ENCODE peak calls at places on chromosome 1, in five cellular contexts. One of them, this sample, is unnamed.

GRCh38 chr1:91854852-91855251 is 31.1 kb downstream of the TGFBR3 start:
- DNase-seq in iPS DF 6.9: no peak
- DNase-seq in GM23248: no peak
- DNase-seq in HAP-1: no peak
- DNase-seq in ovary: no peak
- DNase-seq in this sample: no peak

GRCh38 chr1:200880212-200880611 is 7.4 kb downstream of the GPR25 start:
- DNase-seq in iPS DF 6.9: no peak
- DNase-seq in GM23248: no peak
- DNase-seq in HAP-1: no peak
- DNase-seq in ovary: no peak
- DNase-seq in this sample: no peak

GRCh38 chr1:2932671-2933350 is 88.5 kb upstream of the ACTRT2 start:
- DNase-seq in iPS DF 6.9: no peak
- DNase-seq in GM23248: no peak
- DNase-seq in HAP-1: no peak
- DNase-seq in ovary: no peak
- DNase-seq in this sample: no peak

GRCh38 chr1:234589064-234589765 is 20.8 kb downstream of the IRF2BP2 start:
- DNase-seq in iPS DF 6.9: no peak
- DNase-seq in GM23248: peak
- DNase-seq in HAP-1: no peak
- DNase-seq in ovary: no peak
- DNase-seq in this sample: no peak

GRCh38 chr1:175193339-175193950 is 869 bp upstream of the KIAA0040 start:
- DNase-seq in iPS DF 6.9: no peak
- DNase-seq in GM23248: peak
- DNase-seq in HAP-1: no peak
- DNase-seq in ovary: no peak
- DNase-seq in this sample: no peak

GRCh38 chr1:9653783-9654517 is 2.4 kb downstream of the PIK3CD start:
- DNase-seq in iPS DF 6.9: no peak
- DNase-seq in GM23248: no peak
- DNase-seq in HAP-1: no peak
- DNase-seq in ovary: no peak
- DNase-seq in this sample: no peak

GRCh38 chr1:55378582-55378981 is 163.4 kb upstream of the USP24 start:
- DNase-seq in iPS DF 6.9: peak
- DNase-seq in GM23248: peak
- DNase-seq in HAP-1: peak
- DNase-seq in ovary: peak
- DNase-seq in this sample: no peak

GRCh38 chr1:244049142-244049968 is 1.7 kb upstream of the ZBTB18 start:
- DNase-seq in iPS DF 6.9: no peak
- DNase-seq in GM23248: peak
- DNase-seq in HAP-1: peak
- DNase-seq in ovary: peak
- DNase-seq in this sample: no peak

GRCh38 chr1:116538527-116538926 is 32.3 kb downstream of the CD58 start:
- DNase-seq in iPS DF 6.9: no peak
- DNase-seq in GM23248: peak
- DNase-seq in HAP-1: no peak
- DNase-seq in ovary: no peak
- DNase-seq in this sample: no peak

GRCh38 chr1:82538876-82539275 is 738.1 kb downstream of the ADGRL2 start:
- DNase-seq in iPS DF 6.9: no peak
- DNase-seq in GM23248: peak
- DNase-seq in HAP-1: no peak
- DNase-seq in ovary: no peak
- DNase-seq in this sample: no peak

GRCh38 chr1:178768423-178768822 is 43.4 kb downstream of the RALGPS2 start:
- DNase-seq in iPS DF 6.9: peak
- DNase-seq in GM23248: peak
- DNase-seq in HAP-1: peak
- DNase-seq in ovary: no peak
- DNase-seq in this sample: no peak

GRCh38 chr1:205486258-205486657 is 18.2 kb upstream of the CDK18 start:
- DNase-seq in iPS DF 6.9: no peak
- DNase-seq in GM23248: no peak
- DNase-seq in HAP-1: no peak
- DNase-seq in ovary: no peak
- DNase-seq in this sample: no peak

GRCh38 chr1:107664882-107665871 is 299.8 kb downstream of the VAV3 start:
- DNase-seq in iPS DF 6.9: no peak
- DNase-seq in GM23248: no peak
- DNase-seq in HAP-1: no peak
- DNase-seq in ovary: no peak
- DNase-seq in this sample: no peak

GRCh38 chr1:162070094-162070748 is 730 bp downstream of the NOS1AP start:
- DNase-seq in iPS DF 6.9: no peak
- DNase-seq in GM23248: peak
- DNase-seq in HAP-1: peak
- DNase-seq in ovary: no peak
- DNase-seq in this sample: no peak

GRCh38 chr1:46622341-46622740 is 5.7 kb upstream of the MOB3C start:
- DNase-seq in iPS DF 6.9: no peak
- DNase-seq in GM23248: peak
- DNase-seq in HAP-1: peak
- DNase-seq in ovary: no peak
- DNase-seq in this sample: no peak

GRCh38 chr1:6415979-6416656 is 3.6 kb downstream of the HES2 start:
- DNase-seq in iPS DF 6.9: no peak
- DNase-seq in GM23248: no peak
- DNase-seq in HAP-1: no peak
- DNase-seq in ovary: no peak
- DNase-seq in this sample: no peak

GRCh38 chr1:231420299-231420958 is 1.7 kb downstream of the EGLN1 start:
- DNase-seq in iPS DF 6.9: no peak
- DNase-seq in GM23248: peak
- DNase-seq in HAP-1: peak
- DNase-seq in ovary: no peak
- DNase-seq in this sample: no peak

GRCh38 chr1:88883156-88883555 is 8.2 kb downstream of the GTF2B start:
- DNase-seq in iPS DF 6.9: no peak
- DNase-seq in GM23248: peak
- DNase-seq in HAP-1: no peak
- DNase-seq in ovary: no peak
- DNase-seq in this sample: no peak

GRCh38 chr1:180167021-180167701 is 12.5 kb downstream of the QSOX1 start:
- DNase-seq in iPS DF 6.9: no peak
- DNase-seq in GM23248: no peak
- DNase-seq in HAP-1: no peak
- DNase-seq in ovary: peak
- DNase-seq in this sample: no peak

GRCh38 chr1:44805311-44806024 is 1.7 kb downstream of the DYNLT4 start:
- DNase-seq in iPS DF 6.9: no peak
- DNase-seq in GM23248: no peak
- DNase-seq in HAP-1: no peak
- DNase-seq in ovary: peak
- DNase-seq in this sample: peak

GRCh38 chr1:44803062-44803311 is 2.8 kb downstream of the PLK3 start:
- DNase-seq in iPS DF 6.9: no peak
- DNase-seq in GM23248: no peak
- DNase-seq in HAP-1: no peak
- DNase-seq in ovary: no peak
- DNase-seq in this sample: no peak

GRCh38 chr1:44802306-44803061 is 2.3 kb downstream of the PLK3 start:
- DNase-seq in iPS DF 6.9: no peak
- DNase-seq in GM23248: no peak
- DNase-seq in HAP-1: no peak
- DNase-seq in ovary: no peak
- DNase-seq in this sample: no peak

GRCh38 chr1:44801491-44802305 is 1.5 kb downstream of the PLK3 start:
- DNase-seq in iPS DF 6.9: no peak
- DNase-seq in GM23248: peak
- DNase-seq in HAP-1: peak
- DNase-seq in ovary: peak
- DNase-seq in this sample: no peak

DNA sequence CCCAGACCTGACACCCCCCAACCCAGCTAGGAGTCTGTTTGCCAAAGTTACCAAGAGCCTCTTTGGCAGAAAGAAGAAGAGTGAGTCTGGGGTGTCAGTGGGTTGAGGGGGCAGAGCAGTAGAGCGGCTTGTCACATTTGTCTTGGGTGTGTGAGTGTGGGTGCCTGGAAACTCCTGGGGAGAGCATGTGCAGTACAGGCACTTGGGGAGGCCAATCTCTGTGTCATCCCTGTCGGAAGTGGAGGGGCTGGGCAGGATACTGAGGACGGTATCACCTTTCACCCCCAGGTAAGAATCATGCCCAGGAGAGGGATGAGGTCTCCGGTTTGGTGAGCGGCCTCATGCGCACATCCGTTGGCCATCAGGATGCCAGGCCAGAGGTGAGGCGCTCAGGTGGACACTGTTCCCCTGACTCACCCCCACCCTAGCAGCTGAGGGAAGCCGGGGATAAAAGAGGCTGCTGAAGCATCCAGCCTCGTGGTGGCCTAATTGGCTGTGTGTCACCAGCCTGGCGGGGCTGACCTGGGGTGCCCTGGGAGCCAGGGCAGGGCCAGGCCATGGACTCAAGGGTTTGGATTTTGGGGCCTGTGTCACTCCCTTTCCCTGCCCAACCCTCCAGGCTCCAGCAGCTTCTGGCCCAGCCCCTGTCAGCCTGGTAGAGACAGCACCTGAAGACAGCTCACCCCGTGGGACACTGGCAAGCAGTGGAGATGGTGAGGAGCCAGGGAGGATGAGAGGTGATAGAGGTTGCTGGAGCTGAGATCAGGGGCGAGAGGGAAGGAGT is 3.3 kb downstream of the PLK3 start:
- DNase-seq in iPS DF 6.9: no peak
- DNase-seq in GM23248: peak
- DNase-seq in HAP-1: no peak
- DNase-seq in ovary: peak
- DNase-seq in this sample: no peak
- H3K4me3 ChIP-seq in iPS DF 6.9: no peak
- H3K4me3 ChIP-seq in GM23248: peak
- H3K4me3 ChIP-seq in HAP-1: no peak
- H3K4me3 ChIP-seq in ovary: no peak
- H3K4me3 ChIP-seq in this sample: peak

DNA sequence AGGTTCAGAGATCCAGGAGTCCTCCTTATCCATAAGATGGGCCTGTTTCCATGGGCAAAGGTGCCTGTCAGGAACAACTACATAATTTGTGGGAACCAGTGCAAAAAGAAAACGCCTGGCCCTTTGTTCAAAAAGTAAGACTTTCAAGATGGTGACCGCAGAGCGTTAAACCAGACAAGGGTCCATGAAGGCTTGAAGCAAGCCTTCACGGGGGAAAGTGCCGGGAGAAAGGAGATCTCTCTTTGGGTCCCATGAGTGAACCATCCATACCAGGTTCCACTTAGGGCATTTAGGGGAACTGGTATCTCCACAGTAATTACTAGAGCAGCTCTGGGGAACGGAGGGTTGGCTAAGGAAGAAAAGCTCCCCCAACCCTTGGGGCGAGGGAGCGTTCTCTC is 927 bp upstream of the RASSF5 start:
- DNase-seq in iPS DF 6.9: no peak
- DNase-seq in GM23248: no peak
- DNase-seq in HAP-1: no peak
- DNase-seq in ovary: no peak
- DNase-seq in this sample: no peak
- H3K4me3 ChIP-seq in iPS DF 6.9: no peak
- H3K4me3 ChIP-seq in GM23248: no peak
- H3K4me3 ChIP-seq in HAP-1: no peak
- H3K4me3 ChIP-seq in ovary: no peak
- H3K4me3 ChIP-seq in this sample: peak

DNA sequence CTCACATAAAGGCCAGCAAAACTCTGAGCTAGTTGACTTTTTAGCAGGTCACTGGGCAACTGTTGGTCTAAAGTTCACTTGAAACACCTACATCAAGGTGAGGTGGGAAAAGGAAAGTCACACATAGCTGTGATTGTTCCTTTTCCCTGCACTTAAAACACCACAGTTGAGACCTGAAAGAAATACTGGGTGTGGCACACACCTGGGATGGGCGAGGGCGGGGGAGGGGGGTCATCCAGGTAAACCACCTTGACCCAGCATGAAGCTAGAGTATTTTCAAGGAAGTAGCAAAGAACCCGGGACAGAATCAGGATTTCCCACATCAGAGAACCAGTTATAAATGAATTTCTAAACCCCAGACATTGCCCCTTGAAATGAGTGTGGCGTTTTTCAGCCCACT is 26.4 kb downstream of the ZNF697 start:
- DNase-seq in iPS DF 6.9: no peak
- DNase-seq in GM23248: no peak
- DNase-seq in HAP-1: no peak
- DNase-seq in ovary: no peak
- DNase-seq in this sample: no peak
- H3K4me3 ChIP-seq in iPS DF 6.9: no peak
- H3K4me3 ChIP-seq in GM23248: no peak
- H3K4me3 ChIP-seq in HAP-1: no peak
- H3K4me3 ChIP-seq in ovary: no peak
- H3K4me3 ChIP-seq in this sample: no peak

GRCh38 chr1:910311-910880 is 13.3 kb upstream of the SAMD11 start:
- DNase-seq in iPS DF 6.9: no peak
- DNase-seq in GM23248: peak
- DNase-seq in HAP-1: peak
- DNase-seq in ovary: peak
- DNase-seq in this sample: peak

GRCh38 chr1:907611-908451 is 15.9 kb upstream of the SAMD11 start:
- DNase-seq in iPS DF 6.9: no peak
- DNase-seq in GM23248: no peak
- DNase-seq in HAP-1: no peak
- DNase-seq in ovary: no peak
- DNase-seq in this sample: peak

GRCh38 chr1:911875-912739 is 11.6 kb upstream of the SAMD11 start:
- DNase-seq in iPS DF 6.9: no peak
- DNase-seq in GM23248: no peak
- DNase-seq in HAP-1: peak
- DNase-seq in ovary: no peak
- DNase-seq in this sample: no peak

GRCh38 chr1:910881-911721 is 12.6 kb upstream of the SAMD11 start:
- DNase-seq in iPS DF 6.9: no peak
- DNase-seq in GM23248: peak
- DNase-seq in HAP-1: peak
- DNase-seq in ovary: no peak
- DNase-seq in this sample: no peak

GRCh38 chr1:909861-910310 is 13.8 kb upstream of the SAMD11 start:
- DNase-seq in iPS DF 6.9: no peak
- DNase-seq in GM23248: peak
- DNase-seq in HAP-1: no peak
- DNase-seq in ovary: no peak
- DNase-seq in this sample: peak
- H3K4me3 ChIP-seq in iPS DF 6.9: no peak
- H3K4me3 ChIP-seq in GM23248: peak
- H3K4me3 ChIP-seq in HAP-1: no peak
- H3K4me3 ChIP-seq in ovary: peak
- H3K4me3 ChIP-seq in this sample: peak

GRCh38 chr1:12507631-12508030 is 110.4 kb downstream of the DHRS3 start:
- DNase-seq in iPS DF 6.9: no peak
- DNase-seq in GM23248: no peak
- DNase-seq in HAP-1: no peak
- DNase-seq in ovary: no peak
- DNase-seq in this sample: no peak
- H3K4me3 ChIP-seq in iPS DF 6.9: no peak
- H3K4me3 ChIP-seq in GM23248: no peak
- H3K4me3 ChIP-seq in HAP-1: no peak
- H3K4me3 ChIP-seq in ovary: no peak
- H3K4me3 ChIP-seq in this sample: no peak